ENCODE peak calls at places on chromosomes 11 and 22, in eight cellular contexts. F is PC-3; L is T47D; X is H4; B is GM20000; V is stimulated activated CD4-positive, alpha-beta T cell treated with anti-CD3 and anti-CD28 coated beads, Interleukin-1b, Interleukin-23, amount 100 ng/mL, for 24 hours; S is globus pallidus; Y is T-helper 1 cell. N is an unnamed sample.

GRCh38 chr11:17473071-17473744 is 3.4 kb downstream of the ABCC8 start:
- DNase-seq in F (peak; percentile 56), L (peak; percentile 51), X (peak; percentile 69), B (no peak), V (no peak), S (no peak), Y (no peak), N (peak; percentile 32)

GRCh38 chr11:58576792-58577440 is 1.3 kb upstream of the LPXN start:
- DNase-seq in F (peak; percentile 44), L (no peak), X (peak; percentile 13), B (no peak), V (no peak), S (peak; percentile 57), Y (no peak), N (peak; percentile 46)

GRCh38 chr11:13277719-13278619 is at the start of gene BMAL1:
- DNase-seq in F (no peak), L (peak; percentile 4), X (no peak), B (peak; percentile 70), V (peak; percentile 19), S (peak; percentile 11), Y (peak; percentile 51), N (no peak)

GRCh38 chr11:132258865-132259264 is 888.5 kb downstream of the NTM start:
- DNase-seq in F (no peak), L (no peak), X (no peak), B (no peak), V (no peak), S (no peak), Y (no peak), N (peak; percentile 27)

GRCh38 chr11:44788536-44789227 is 61.9 kb downstream of the TSPAN18 start:
- DNase-seq in F (no peak), L (no peak), X (no peak), B (no peak), V (no peak), S (no peak), Y (no peak), N (no peak)

GRCh38 chr11:10303558-10304363 is 1.1 kb upstream of the ADM start:
- DNase-seq in F (peak; percentile 67), L (peak; percentile 13), X (peak; percentile 72), B (peak; percentile 41), V (no peak), S (peak; percentile 14), Y (peak; percentile 22), N (peak; percentile 94)

GRCh38 chr22:27241430-27242110 is 560.0 kb downstream of the MN1 start:
- DNase-seq in F (no peak), L (no peak), X (peak; percentile 23), B (no peak), V (no peak), S (peak; percentile 28), Y (no peak), N (peak; percentile 40)

GRCh38 chr22:28992565-28993326 is 68.9 kb downstream of the C22orf31 start:
- DNase-seq in F (no peak), L (no peak), X (no peak), B (no peak), V (no peak), S (no peak), Y (no peak), N (no peak)

GRCh38 chr11:34531663-34532062 is 18.1 kb upstream of the ELF5 start:
- DNase-seq in F (peak; percentile 15), L (no peak), X (no peak), B (no peak), V (no peak), S (no peak), Y (no peak), N (no peak)

GRCh38 chr11:47399860-47400812 is 8.3 kb upstream of the SLC39A13 start:
- DNase-seq in F (no peak), L (no peak), X (no peak), B (peak; percentile 85), V (no peak), S (no peak), Y (peak; percentile 45), N (no peak)

GRCh38 chr11:73350908-73351636 is 25.1 kb upstream of the RELT start:
- DNase-seq in F (peak; percentile 81), L (peak; percentile 96), X (peak; percentile 58), B (peak; percentile 89), V (peak; percentile 19), S (peak; percentile 50), Y (peak; percentile 45), N (peak; percentile 70)

GRCh38 chr11:132337819-132338416 is 967.5 kb downstream of the NTM start:
- DNase-seq in F (no peak), L (no peak), X (no peak), B (no peak), V (no peak), S (no peak), Y (no peak), N (no peak)

GRCh38 chr11:102144357-102145342 is 34.4 kb downstream of the YAP1 start:
- DNase-seq in F (peak; percentile 55), L (no peak), X (peak; percentile 50), B (no peak), V (no peak), S (no peak), Y (no peak), N (no peak)

GRCh38 chr11:12372111-12372510 is 5.3 kb upstream of the PARVA start:
- DNase-seq in F (no peak), L (no peak), X (no peak), B (no peak), V (no peak), S (no peak), Y (no peak), N (no peak)

GRCh38 chr11:62976109-62976508 is 8.7 kb downstream of the SLC22A6 start:
- DNase-seq in F (no peak), L (no peak), X (no peak), B (no peak), V (no peak), S (no peak), Y (no peak), N (no peak)